ENCODE peak calls at places on chromosome 17, in seven cellular contexts. One of them, this sample, is unnamed. For H3K4me1, the result is how much of the 10 kb centered on the place peaks cover.

GRCh38 chr17:7992516-7992915 is 9.9 kb upstream of the GUCY2D start:
- DNase-seq in heart right ventricle: no peak
- DNase-seq in uterus: no peak
- DNase-seq in thyroid gland: no peak
- DNase-seq in fibroblast of lung: peak
- DNase-seq in sigmoid colon: peak
- DNase-seq in ascending aorta: no peak
- DNase-seq in this sample: no peak

GRCh38 chr17:65058615-65059014 is 2.1 kb upstream of the GNA13 start:
- DNase-seq in heart right ventricle: no peak
- DNase-seq in uterus: no peak
- DNase-seq in thyroid gland: no peak
- DNase-seq in fibroblast of lung: no peak
- DNase-seq in ascending aorta: no peak
- DNase-seq in sigmoid colon: no peak
- DNase-seq in this sample: no peak

GRCh38 chr17:28970879-28971278 is 19.6 kb upstream of the PHF12 start:
- DNase-seq in thyroid gland: no peak
- DNase-seq in fibroblast of lung: no peak
- DNase-seq in heart right ventricle: no peak
- DNase-seq in sigmoid colon: no peak
- DNase-seq in ascending aorta: no peak
- DNase-seq in uterus: no peak
- DNase-seq in this sample: no peak

GRCh38 chr17:78082988-78083387 is 45.6 kb downstream of the TMC6 start:
- DNase-seq in heart right ventricle: no peak
- DNase-seq in uterus: no peak
- DNase-seq in sigmoid colon: no peak
- DNase-seq in ascending aorta: no peak
- DNase-seq in fibroblast of lung: no peak
- DNase-seq in thyroid gland: no peak
- DNase-seq in this sample: no peak

GRCh38 chr17:63431939-63432804 is 13.9 kb downstream of the CYB561 start:
- DNase-seq in thyroid gland: no peak
- DNase-seq in heart right ventricle: no peak
- DNase-seq in fibroblast of lung: peak
- DNase-seq in ascending aorta: peak
- DNase-seq in sigmoid colon: no peak
- DNase-seq in uterus: no peak
- DNase-seq in this sample: peak

GRCh38 chr17:34917381-34917780 is 43.9 kb downstream of the CCT6B start:
- DNase-seq in fibroblast of lung: no peak
- DNase-seq in thyroid gland: no peak
- DNase-seq in uterus: no peak
- DNase-seq in ascending aorta: no peak
- DNase-seq in heart right ventricle: no peak
- DNase-seq in sigmoid colon: no peak
- DNase-seq in this sample: no peak

GRCh38 chr17:73083432-73083831 is 9.1 kb downstream of the SLC39A11 start:
- DNase-seq in ascending aorta: no peak
- DNase-seq in thyroid gland: no peak
- DNase-seq in uterus: no peak
- DNase-seq in sigmoid colon: no peak
- DNase-seq in heart right ventricle: no peak
- DNase-seq in fibroblast of lung: no peak
- DNase-seq in this sample: no peak

GRCh38 chr17:74297941-74298340 is 23.9 kb downstream of the DNAI2 start:
- DNase-seq in heart right ventricle: no peak
- DNase-seq in fibroblast of lung: peak
- DNase-seq in thyroid gland: no peak
- DNase-seq in ascending aorta: no peak
- DNase-seq in sigmoid colon: no peak
- DNase-seq in uterus: no peak
- DNase-seq in this sample: no peak

GRCh38 chr17:59837362-59838195 is 55.2 kb downstream of the TUBD1 start:
- DNase-seq in thyroid gland: peak
- DNase-seq in uterus: peak
- DNase-seq in heart right ventricle: peak
- DNase-seq in fibroblast of lung: peak
- DNase-seq in sigmoid colon: peak
- DNase-seq in ascending aorta: peak
- DNase-seq in this sample: no peak

GRCh38 chr17:46770818-46771600 is 47.5 kb downstream of the WNT3 start:
- DNase-seq in ascending aorta: no peak
- DNase-seq in thyroid gland: peak
- DNase-seq in heart right ventricle: no peak
- DNase-seq in fibroblast of lung: peak
- DNase-seq in uterus: no peak
- DNase-seq in sigmoid colon: no peak
- DNase-seq in this sample: peak

GRCh38 chr17:78448356-78448993 is 70.0 kb downstream of the PGS1 start:
- DNase-seq in sigmoid colon: no peak
- DNase-seq in thyroid gland: no peak
- DNase-seq in uterus: no peak
- DNase-seq in fibroblast of lung: no peak
- DNase-seq in heart right ventricle: no peak
- DNase-seq in ascending aorta: no peak
- DNase-seq in this sample: no peak

GRCh38 chr17:27338536-27338985 is 44.6 kb downstream of the WSB1 start:
- DNase-seq in sigmoid colon: no peak
- DNase-seq in thyroid gland: no peak
- DNase-seq in uterus: no peak
- DNase-seq in heart right ventricle: no peak
- DNase-seq in fibroblast of lung: no peak
- DNase-seq in ascending aorta: no peak
- DNase-seq in this sample: no peak

GRCh38 chr17:78444392-78444791 is 65.9 kb downstream of the PGS1 start:
- DNase-seq in uterus: no peak
- DNase-seq in fibroblast of lung: no peak
- DNase-seq in ascending aorta: no peak
- DNase-seq in heart right ventricle: no peak
- DNase-seq in sigmoid colon: no peak
- DNase-seq in thyroid gland: no peak
- DNase-seq in this sample: no peak

GRCh38 chr17:41773731-41774193 is 12.7 kb downstream of the JUP start:
- DNase-seq in ascending aorta: no peak
- DNase-seq in fibroblast of lung: no peak
- DNase-seq in sigmoid colon: peak
- DNase-seq in heart right ventricle: peak
- DNase-seq in thyroid gland: no peak
- DNase-seq in uterus: no peak
- DNase-seq in this sample: peak

GRCh38 chr17:57477483-57478357 is 221.4 kb downstream of the MSI2 start:
- DNase-seq in fibroblast of lung: no peak
- DNase-seq in sigmoid colon: no peak
- DNase-seq in thyroid gland: peak
- DNase-seq in uterus: no peak
- DNase-seq in heart right ventricle: no peak
- DNase-seq in ascending aorta: no peak
- DNase-seq in this sample: no peak

GRCh38 chr17:39096435-39097158 is 54.8 kb downstream of the PLXDC1 start:
- DNase-seq in heart right ventricle: peak
- DNase-seq in sigmoid colon: no peak
- DNase-seq in uterus: no peak
- DNase-seq in thyroid gland: no peak
- DNase-seq in fibroblast of lung: no peak
- DNase-seq in ascending aorta: no peak
- DNase-seq in this sample: peak

GRCh38 chr17:47829870-47830269 is 1.5 kb downstream of the MRPL10 start:
- DNase-seq in sigmoid colon: no peak
- DNase-seq in heart right ventricle: no peak
- DNase-seq in thyroid gland: no peak
- DNase-seq in fibroblast of lung: no peak
- DNase-seq in ascending aorta: no peak
- DNase-seq in uterus: no peak
- DNase-seq in this sample: no peak

GRCh38 chr17:78237403-78238012 is 6.1 kb downstream of the TMEM235 start:
- DNase-seq in fibroblast of lung: no peak
- DNase-seq in thyroid gland: no peak
- DNase-seq in ascending aorta: no peak
- DNase-seq in heart right ventricle: no peak
- DNase-seq in sigmoid colon: no peak
- DNase-seq in uterus: no peak
- DNase-seq in this sample: no peak

GRCh38 chr17:41785876-41786226 is 660 bp downstream of the JUP start:
- DNase-seq in thyroid gland: peak
- DNase-seq in sigmoid colon: no peak
- DNase-seq in fibroblast of lung: peak
- DNase-seq in uterus: peak
- DNase-seq in ascending aorta: no peak
- DNase-seq in heart right ventricle: no peak
- DNase-seq in this sample: peak

GRCh38 chr17:29593546-29594440 is 861 bp downstream of the ANKRD13B start:
- DNase-seq in fibroblast of lung: no peak
- DNase-seq in sigmoid colon: peak
- DNase-seq in thyroid gland: no peak
- DNase-seq in ascending aorta: no peak
- DNase-seq in uterus: peak
- DNase-seq in heart right ventricle: peak
- DNase-seq in this sample: no peak

GRCh38 chr17:61579382-61579781 is 11.6 kb downstream of the NACA2 start:
- DNase-seq in heart right ventricle: no peak
- DNase-seq in thyroid gland: no peak
- DNase-seq in uterus: no peak
- DNase-seq in ascending aorta: no peak
- DNase-seq in fibroblast of lung: no peak
- DNase-seq in sigmoid colon: no peak
- DNase-seq in this sample: no peak

GRCh38 chr17:64315032-64315490 is 52.0 kb upstream of the TEX2 start:
- DNase-seq in ascending aorta: peak
- DNase-seq in thyroid gland: peak
- DNase-seq in sigmoid colon: peak
- DNase-seq in uterus: peak
- DNase-seq in fibroblast of lung: no peak
- DNase-seq in heart right ventricle: peak
- DNase-seq in this sample: peak

GRCh38 chr17:33291248-33292183 is 1.6 kb downstream of the ASIC2 start:
- DNase-seq in fibroblast of lung: peak
- DNase-seq in ascending aorta: no peak
- DNase-seq in heart right ventricle: no peak
- DNase-seq in uterus: no peak
- DNase-seq in thyroid gland: peak
- DNase-seq in sigmoid colon: no peak
- DNase-seq in this sample: peak

GRCh38 chr17:33292184-33292980 is 713 bp downstream of the ASIC2 start:
- DNase-seq in uterus: no peak
- DNase-seq in thyroid gland: no peak
- DNase-seq in fibroblast of lung: peak
- DNase-seq in heart right ventricle: no peak
- DNase-seq in ascending aorta: no peak
- DNase-seq in sigmoid colon: no peak
- DNase-seq in this sample: peak

GRCh38 chr17:33292981-33293867 is at the start of gene ASIC2:
- DNase-seq in ascending aorta: no peak
- DNase-seq in sigmoid colon: no peak
- DNase-seq in thyroid gland: no peak
- DNase-seq in heart right ventricle: no peak
- DNase-seq in uterus: no peak
- DNase-seq in fibroblast of lung: peak
- DNase-seq in this sample: peak

GRCh38 chr17:33297643-33298042 is 4.5 kb upstream of the ASIC2 start:
- DNase-seq in uterus: no peak
- DNase-seq in sigmoid colon: no peak
- DNase-seq in fibroblast of lung: no peak
- DNase-seq in ascending aorta: no peak
- DNase-seq in heart right ventricle: no peak
- DNase-seq in thyroid gland: no peak
- DNase-seq in this sample: no peak

GRCh38 chr17:33294994-33295393 is 1.9 kb upstream of the ASIC2 start:
- DNase-seq in ascending aorta: no peak
- DNase-seq in fibroblast of lung: no peak
- DNase-seq in heart right ventricle: no peak
- DNase-seq in sigmoid colon: no peak
- DNase-seq in uterus: no peak
- DNase-seq in thyroid gland: no peak
- DNase-seq in this sample: no peak
- H3K4me1 ChIP-seq in ascending aorta: under half
- H3K4me1 ChIP-seq in fibroblast of lung: under half
- H3K4me1 ChIP-seq in heart right ventricle: under half
- H3K4me1 ChIP-seq in sigmoid colon: under half
- H3K4me1 ChIP-seq in uterus: under half
- H3K4me1 ChIP-seq in thyroid gland: under half
- H3K4me1 ChIP-seq in this sample: under half

GRCh38 chr17:1743094-1743452 is 402 bp downstream of the SERPINF2 start:
- DNase-seq in thyroid gland: no peak
- DNase-seq in uterus: no peak
- DNase-seq in sigmoid colon: no peak
- DNase-seq in fibroblast of lung: no peak
- DNase-seq in heart right ventricle: no peak
- DNase-seq in ascending aorta: no peak
- DNase-seq in this sample: no peak
- H3K4me3 ChIP-seq in thyroid gland: no peak
- H3K4me3 ChIP-seq in uterus: no peak
- H3K4me3 ChIP-seq in sigmoid colon: no peak
- H3K4me3 ChIP-seq in fibroblast of lung: no peak
- H3K4me3 ChIP-seq in heart right ventricle: no peak
- H3K4me3 ChIP-seq in ascending aorta: no peak
- H3K4me3 ChIP-seq in this sample: no peak

GRCh38 chr17:17228521-17229279 is 8.3 kb downstream of the FLCN start:
- DNase-seq in thyroid gland: peak
- DNase-seq in heart right ventricle: no peak
- DNase-seq in ascending aorta: no peak
- DNase-seq in uterus: no peak
- DNase-seq in sigmoid colon: no peak
- DNase-seq in fibroblast of lung: no peak
- DNase-seq in this sample: no peak

GRCh38 chr17:17229416-17230098 is 7.4 kb downstream of the FLCN start:
- DNase-seq in heart right ventricle: no peak
- DNase-seq in ascending aorta: no peak
- DNase-seq in uterus: no peak
- DNase-seq in thyroid gland: no peak
- DNase-seq in fibroblast of lung: no peak
- DNase-seq in sigmoid colon: no peak
- DNase-seq in this sample: no peak

GRCh38 chr17:17235212-17236174 is 1.5 kb downstream of the FLCN start:
- DNase-seq in sigmoid colon: no peak
- DNase-seq in fibroblast of lung: peak
- DNase-seq in ascending aorta: no peak
- DNase-seq in uterus: no peak
- DNase-seq in thyroid gland: peak
- DNase-seq in heart right ventricle: no peak
- DNase-seq in this sample: peak

GRCh38 chr17:17232303-17232621 is 4.7 kb downstream of the FLCN start:
- DNase-seq in fibroblast of lung: no peak
- DNase-seq in heart right ventricle: no peak
- DNase-seq in ascending aorta: no peak
- DNase-seq in sigmoid colon: no peak
- DNase-seq in thyroid gland: no peak
- DNase-seq in uterus: no peak
- DNase-seq in this sample: no peak

GRCh38 chr17:17231621-17232302 is 5.2 kb downstream of the FLCN start:
- DNase-seq in thyroid gland: no peak
- DNase-seq in uterus: no peak
- DNase-seq in fibroblast of lung: no peak
- DNase-seq in sigmoid colon: peak
- DNase-seq in heart right ventricle: no peak
- DNase-seq in ascending aorta: no peak
- DNase-seq in this sample: peak
- TF ChIP-seq CTCF in thyroid gland: no peak
- TF ChIP-seq CTCF in uterus: no peak
- TF ChIP-seq CTCF in fibroblast of lung: no peak
- TF ChIP-seq CTCF in sigmoid colon: no peak
- TF ChIP-seq CTCF in heart right ventricle: no peak
- TF ChIP-seq CTCF in ascending aorta: no peak
- TF ChIP-seq CTCF in this sample: no peak

GRCh38 chr17:82338858-82339633 is 5.5 kb upstream of the SECTM1 start:
- DNase-seq in uterus: peak
- DNase-seq in fibroblast of lung: peak
- DNase-seq in heart right ventricle: no peak
- DNase-seq in sigmoid colon: peak
- DNase-seq in thyroid gland: no peak
- DNase-seq in ascending aorta: no peak
- DNase-seq in this sample: peak
- H3K4me1 ChIP-seq in uterus: under half
- H3K4me1 ChIP-seq in fibroblast of lung: under half
- H3K4me1 ChIP-seq in heart right ventricle: under half
- H3K4me1 ChIP-seq in sigmoid colon: under half
- H3K4me1 ChIP-seq in thyroid gland: under half
- H3K4me1 ChIP-seq in ascending aorta: under half
- H3K4me1 ChIP-seq in this sample: under half

This sample was measured in mucosa of descending colon.